ENCODE peak calls at places on chromosomes 7 and 10, in nine cellular contexts. One of them, this sample, is unnamed. For H3K9me3 and H3K4me1, the result is how much of the 10 kb centered on the place peaks cover.

GRCh38 chr10:111472445-111472844 is 395.6 kb downstream of the ADRA2A start:
- DNase-seq in tibial artery: no peak
- DNase-seq in A549: no peak
- DNase-seq in hepatocyte: no peak
- DNase-seq in PC-9: no peak
- DNase-seq in neuronal stem cell: no peak
- DNase-seq in heart right ventricle: no peak
- DNase-seq in lower lobe of right lung: no peak
- DNase-seq in mammary epithelial cell: no peak
- DNase-seq in this sample: no peak

GRCh38 chr7:134660242-134660785 is 13.7 kb downstream of the BPGM start:
- DNase-seq in tibial artery: no peak
- DNase-seq in A549: no peak
- DNase-seq in hepatocyte: peak
- DNase-seq in PC-9: no peak
- DNase-seq in neuronal stem cell: no peak
- DNase-seq in heart right ventricle: no peak
- DNase-seq in lower lobe of right lung: no peak
- DNase-seq in mammary epithelial cell: no peak
- DNase-seq in this sample: no peak

GRCh38 chr7:47801423-47801822 is 146.8 kb downstream of the PKD1L1 start:
- DNase-seq in tibial artery: no peak
- DNase-seq in A549: no peak
- DNase-seq in hepatocyte: no peak
- DNase-seq in PC-9: no peak
- DNase-seq in neuronal stem cell: no peak
- DNase-seq in heart right ventricle: no peak
- DNase-seq in lower lobe of right lung: no peak
- DNase-seq in mammary epithelial cell: peak
- DNase-seq in this sample: no peak

GRCh38 chr7:29208410-29209250 is 14.1 kb downstream of the CHN2 start:
- DNase-seq in tibial artery: no peak
- DNase-seq in A549: no peak
- DNase-seq in hepatocyte: peak
- DNase-seq in PC-9: no peak
- DNase-seq in neuronal stem cell: no peak
- DNase-seq in heart right ventricle: no peak
- DNase-seq in lower lobe of right lung: no peak
- DNase-seq in mammary epithelial cell: no peak
- DNase-seq in this sample: no peak

GRCh38 chr7:27482219-27482618 is 180.5 kb downstream of the HIBADH start:
- DNase-seq in tibial artery: no peak
- DNase-seq in A549: no peak
- DNase-seq in hepatocyte: no peak
- DNase-seq in PC-9: no peak
- DNase-seq in neuronal stem cell: no peak
- DNase-seq in heart right ventricle: no peak
- DNase-seq in lower lobe of right lung: no peak
- DNase-seq in mammary epithelial cell: no peak
- DNase-seq in this sample: no peak

GRCh38 chr10:102003541-102003940 is 52.4 kb downstream of the ARMH3 start:
- DNase-seq in tibial artery: no peak
- DNase-seq in A549: no peak
- DNase-seq in hepatocyte: no peak
- DNase-seq in PC-9: no peak
- DNase-seq in neuronal stem cell: no peak
- DNase-seq in heart right ventricle: no peak
- DNase-seq in lower lobe of right lung: no peak
- DNase-seq in mammary epithelial cell: peak
- DNase-seq in this sample: no peak

GRCh38 chr10:90407116-90407515 is 450.7 kb downstream of the HTR7 start:
- DNase-seq in tibial artery: no peak
- DNase-seq in A549: no peak
- DNase-seq in hepatocyte: no peak
- DNase-seq in PC-9: peak
- DNase-seq in neuronal stem cell: no peak
- DNase-seq in heart right ventricle: no peak
- DNase-seq in lower lobe of right lung: no peak
- DNase-seq in mammary epithelial cell: peak
- DNase-seq in this sample: peak

GRCh38 chr7:76509931-76510877 is at the start of gene UPK3B:
- DNase-seq in tibial artery: peak
- DNase-seq in A549: no peak
- DNase-seq in hepatocyte: peak
- DNase-seq in PC-9: peak
- DNase-seq in neuronal stem cell: no peak
- DNase-seq in heart right ventricle: no peak
- DNase-seq in lower lobe of right lung: peak
- DNase-seq in mammary epithelial cell: peak
- DNase-seq in this sample: peak

GRCh38 chr7:103857435-103857834 is 132.0 kb downstream of the RELN start:
- DNase-seq in tibial artery: no peak
- DNase-seq in A549: no peak
- DNase-seq in hepatocyte: no peak
- DNase-seq in PC-9: no peak
- DNase-seq in neuronal stem cell: no peak
- DNase-seq in heart right ventricle: no peak
- DNase-seq in lower lobe of right lung: no peak
- DNase-seq in mammary epithelial cell: no peak
- DNase-seq in this sample: no peak

GRCh38 chr10:89392974-89393373 is 551 bp downstream of the IFIT1 start:
- DNase-seq in tibial artery: no peak
- DNase-seq in A549: no peak
- DNase-seq in hepatocyte: peak
- DNase-seq in PC-9: no peak
- DNase-seq in neuronal stem cell: no peak
- DNase-seq in heart right ventricle: no peak
- DNase-seq in lower lobe of right lung: no peak
- DNase-seq in mammary epithelial cell: peak
- DNase-seq in this sample: peak

GRCh38 chr7:19567011-19567410 is 141.8 kb downstream of the POLR1F start:
- DNase-seq in tibial artery: no peak
- DNase-seq in A549: no peak
- DNase-seq in hepatocyte: no peak
- DNase-seq in PC-9: no peak
- DNase-seq in neuronal stem cell: no peak
- DNase-seq in heart right ventricle: no peak
- DNase-seq in lower lobe of right lung: no peak
- DNase-seq in mammary epithelial cell: no peak
- DNase-seq in this sample: no peak

GRCh38 chr7:134473861-134474291 is 15.0 kb upstream of the AKR1B1 start:
- DNase-seq in tibial artery: no peak
- DNase-seq in A549: peak
- DNase-seq in hepatocyte: no peak
- DNase-seq in PC-9: no peak
- DNase-seq in neuronal stem cell: no peak
- DNase-seq in heart right ventricle: no peak
- DNase-seq in lower lobe of right lung: no peak
- DNase-seq in mammary epithelial cell: no peak
- DNase-seq in this sample: no peak

GRCh38 chr7:754531-755420 is 27.7 kb upstream of the PRKAR1B start:
- DNase-seq in tibial artery: peak
- DNase-seq in A549: no peak
- DNase-seq in hepatocyte: no peak
- DNase-seq in PC-9: no peak
- DNase-seq in neuronal stem cell: no peak
- DNase-seq in heart right ventricle: no peak
- DNase-seq in lower lobe of right lung: peak
- DNase-seq in mammary epithelial cell: no peak
- DNase-seq in this sample: no peak

GRCh38 chr7:30183712-30184372 is 49.1 kb downstream of the MTURN start:
- DNase-seq in tibial artery: no peak
- DNase-seq in A549: no peak
- DNase-seq in hepatocyte: no peak
- DNase-seq in PC-9: no peak
- DNase-seq in neuronal stem cell: no peak
- DNase-seq in heart right ventricle: no peak
- DNase-seq in lower lobe of right lung: no peak
- DNase-seq in mammary epithelial cell: no peak
- DNase-seq in this sample: no peak

GRCh38 chr7:106281919-106282318 is 2.9 kb downstream of the NAMPT start:
- DNase-seq in tibial artery: no peak
- DNase-seq in A549: no peak
- DNase-seq in hepatocyte: no peak
- DNase-seq in PC-9: no peak
- DNase-seq in neuronal stem cell: no peak
- DNase-seq in heart right ventricle: no peak
- DNase-seq in lower lobe of right lung: no peak
- DNase-seq in mammary epithelial cell: no peak
- DNase-seq in this sample: no peak

GRCh38 chr7:117338020-117338419 is 15.2 kb upstream of the WNT2 start:
- DNase-seq in tibial artery: no peak
- DNase-seq in A549: no peak
- DNase-seq in hepatocyte: no peak
- DNase-seq in PC-9: no peak
- DNase-seq in neuronal stem cell: no peak
- DNase-seq in heart right ventricle: no peak
- DNase-seq in lower lobe of right lung: no peak
- DNase-seq in mammary epithelial cell: no peak
- DNase-seq in this sample: no peak

GRCh38 chr10:60270426-60270825 is 119.2 kb downstream of the ANK3 start:
- DNase-seq in tibial artery: no peak
- DNase-seq in A549: no peak
- DNase-seq in hepatocyte: no peak
- DNase-seq in PC-9: no peak
- DNase-seq in neuronal stem cell: no peak
- DNase-seq in heart right ventricle: no peak
- DNase-seq in lower lobe of right lung: no peak
- DNase-seq in mammary epithelial cell: peak
- DNase-seq in this sample: no peak

GRCh38 chr7:138338361-138338760 is 121.7 kb upstream of the TRIM24 start:
- DNase-seq in tibial artery: no peak
- DNase-seq in A549: no peak
- DNase-seq in hepatocyte: no peak
- DNase-seq in PC-9: peak
- DNase-seq in neuronal stem cell: no peak
- DNase-seq in heart right ventricle: peak
- DNase-seq in lower lobe of right lung: no peak
- DNase-seq in mammary epithelial cell: no peak
- DNase-seq in this sample: no peak
- H3K9me3 ChIP-seq in tibial artery: under half
- H3K9me3 ChIP-seq in A549: under half
- H3K9me3 ChIP-seq in hepatocyte: under half
- H3K9me3 ChIP-seq in PC-9: under half
- H3K9me3 ChIP-seq in neuronal stem cell: under half
- H3K9me3 ChIP-seq in heart right ventricle: under half
- H3K9me3 ChIP-seq in lower lobe of right lung: half or more
- H3K9me3 ChIP-seq in mammary epithelial cell: under half
- H3K9me3 ChIP-seq in this sample: under half

GRCh38 chr10:7258948-7259523 is 151.8 kb downstream of the SFMBT2 start:
- DNase-seq in tibial artery: no peak
- DNase-seq in A549: no peak
- DNase-seq in hepatocyte: no peak
- DNase-seq in PC-9: no peak
- DNase-seq in neuronal stem cell: no peak
- DNase-seq in heart right ventricle: peak
- DNase-seq in lower lobe of right lung: no peak
- DNase-seq in mammary epithelial cell: no peak
- DNase-seq in this sample: no peak

GRCh38 chr10:7267142-7267541 is 143.7 kb downstream of the SFMBT2 start:
- DNase-seq in tibial artery: no peak
- DNase-seq in A549: no peak
- DNase-seq in hepatocyte: no peak
- DNase-seq in PC-9: no peak
- DNase-seq in neuronal stem cell: no peak
- DNase-seq in heart right ventricle: no peak
- DNase-seq in lower lobe of right lung: no peak
- DNase-seq in mammary epithelial cell: no peak
- DNase-seq in this sample: no peak

GRCh38 chr10:7260412-7260900 is 150.4 kb downstream of the SFMBT2 start:
- DNase-seq in tibial artery: peak
- DNase-seq in A549: peak
- DNase-seq in hepatocyte: peak
- DNase-seq in PC-9: peak
- DNase-seq in neuronal stem cell: peak
- DNase-seq in heart right ventricle: peak
- DNase-seq in lower lobe of right lung: no peak
- DNase-seq in mammary epithelial cell: peak
- DNase-seq in this sample: peak

GRCh38 chr10:7260912-7261700 is 149.7 kb downstream of the SFMBT2 start:
- DNase-seq in tibial artery: no peak
- DNase-seq in A549: no peak
- DNase-seq in hepatocyte: peak
- DNase-seq in PC-9: no peak
- DNase-seq in neuronal stem cell: no peak
- DNase-seq in heart right ventricle: no peak
- DNase-seq in lower lobe of right lung: no peak
- DNase-seq in mammary epithelial cell: no peak
- DNase-seq in this sample: no peak

GRCh38 chr10:7264313-7264741 is 146.5 kb downstream of the SFMBT2 start:
- DNase-seq in tibial artery: no peak
- DNase-seq in A549: peak
- DNase-seq in hepatocyte: peak
- DNase-seq in PC-9: peak
- DNase-seq in neuronal stem cell: no peak
- DNase-seq in heart right ventricle: no peak
- DNase-seq in lower lobe of right lung: no peak
- DNase-seq in mammary epithelial cell: no peak
- DNase-seq in this sample: no peak
- H3K4me3 ChIP-seq in tibial artery: no peak
- H3K4me3 ChIP-seq in A549: peak
- H3K4me3 ChIP-seq in hepatocyte: no peak
- H3K4me3 ChIP-seq in PC-9: no peak
- H3K4me3 ChIP-seq in neuronal stem cell: no peak
- H3K4me3 ChIP-seq in heart right ventricle: no peak
- H3K4me3 ChIP-seq in lower lobe of right lung: no peak
- H3K4me3 ChIP-seq in mammary epithelial cell: no peak
- H3K4me3 ChIP-seq in this sample: no peak

GRCh38 chr7:132450188-132450587 is 126.1 kb downstream of the PLXNA4 start:
- DNase-seq in tibial artery: no peak
- DNase-seq in A549: no peak
- DNase-seq in hepatocyte: no peak
- DNase-seq in PC-9: no peak
- DNase-seq in neuronal stem cell: no peak
- DNase-seq in heart right ventricle: no peak
- DNase-seq in lower lobe of right lung: no peak
- DNase-seq in mammary epithelial cell: no peak
- DNase-seq in this sample: no peak
- H3K4me1 ChIP-seq in tibial artery: under half
- H3K4me1 ChIP-seq in A549: under half
- H3K4me1 ChIP-seq in hepatocyte: under half
- H3K4me1 ChIP-seq in PC-9: under half
- H3K4me1 ChIP-seq in neuronal stem cell: under half
- H3K4me1 ChIP-seq in heart right ventricle: under half
- H3K4me1 ChIP-seq in lower lobe of right lung: under half
- H3K4me1 ChIP-seq in mammary epithelial cell: under half
- H3K4me1 ChIP-seq in this sample: under half

GRCh38 chr7:158085741-158086695 is 501.6 kb downstream of the PTPRN2 start:
- DNase-seq in tibial artery: peak
- DNase-seq in A549: no peak
- DNase-seq in hepatocyte: no peak
- DNase-seq in PC-9: no peak
- DNase-seq in neuronal stem cell: no peak
- DNase-seq in heart right ventricle: no peak
- DNase-seq in lower lobe of right lung: peak
- DNase-seq in mammary epithelial cell: no peak
- DNase-seq in this sample: peak
- H3K9me3 ChIP-seq in tibial artery: under half
- H3K9me3 ChIP-seq in A549: under half
- H3K9me3 ChIP-seq in hepatocyte: under half
- H3K9me3 ChIP-seq in PC-9: under half
- H3K9me3 ChIP-seq in neuronal stem cell: under half
- H3K9me3 ChIP-seq in heart right ventricle: under half
- H3K9me3 ChIP-seq in lower lobe of right lung: under half
- H3K9me3 ChIP-seq in mammary epithelial cell: under half
- H3K9me3 ChIP-seq in this sample: under half

GRCh38 chr10:80458263-80458625 is 4.1 kb downstream of the TSPAN14 start:
- DNase-seq in tibial artery: no peak
- DNase-seq in A549: no peak
- DNase-seq in hepatocyte: no peak
- DNase-seq in PC-9: no peak
- DNase-seq in neuronal stem cell: no peak
- DNase-seq in heart right ventricle: no peak
- DNase-seq in lower lobe of right lung: no peak
- DNase-seq in mammary epithelial cell: no peak
- DNase-seq in this sample: no peak
- H3K4me3 ChIP-seq in tibial artery: no peak
- H3K4me3 ChIP-seq in A549: peak
- H3K4me3 ChIP-seq in hepatocyte: no peak
- H3K4me3 ChIP-seq in PC-9: peak
- H3K4me3 ChIP-seq in neuronal stem cell: no peak
- H3K4me3 ChIP-seq in heart right ventricle: no peak
- H3K4me3 ChIP-seq in lower lobe of right lung: peak
- H3K4me3 ChIP-seq in mammary epithelial cell: no peak
- H3K4me3 ChIP-seq in this sample: no peak